ENCODE peak calls at places on chromosomes 4 and X, in nine cellular contexts. M is fibroblast of lung, B is GM20000, X is Calu3, Y is BE2C, V is ovary, J is heart right ventricle, H is tibial artery, G is GM12878. P is an unnamed sample.

GRCh38 chr4:8261851-8262535 is 7.6 kb upstream of the HTRA3 start:
- DNase-seq in M (peak; percentile 44), B (no peak), X (no peak), Y (no peak), V (no peak), J (no peak), H (no peak), G (no peak), P (no peak)

GRCh38 chr4:92121099-92121498 is 182.7 kb upstream of the GRID2 start:
- DNase-seq in M (peak; percentile 75), B (no peak), X (no peak), Y (no peak), V (no peak), J (peak; percentile 5), H (no peak), G (no peak), P (no peak)

GRCh38 chr4:103853627-103854026 is 133.8 kb upstream of the TACR3 start:
- DNase-seq in M (no peak), B (no peak), X (no peak), Y (no peak), V (no peak), J (no peak), H (no peak), G (no peak), P (no peak)

GRCh38 chrX:40912166-40912565 is 173.1 kb upstream of the USP9X start:
- DNase-seq in M (no peak), B (no peak), X (no peak), Y (peak; percentile 40), V (no peak), J (no peak), H (no peak), G (no peak), P (no peak)

GRCh38 chrX:101595739-101596419 is 21.9 kb downstream of the ARMCX6 start:
- DNase-seq in M (peak; percentile 83), B (peak; percentile 61), X (peak; percentile 64), Y (peak; percentile 20), V (peak; percentile 30), J (peak; percentile 49), H (no peak), G (peak; percentile 62), P (no peak)

GRCh38 chr4:153564630-153565525 is 98.7 kb downstream of the TMEM131L start:
- DNase-seq in M (peak; percentile 40), B (no peak), X (no peak), Y (peak; percentile 66), V (no peak), J (no peak), H (no peak), G (no peak), P (no peak)

GRCh38 chr4:10080874-10081606 is 35.6 kb downstream of the WDR1 start:
- DNase-seq in M (no peak), B (no peak), X (no peak), Y (no peak), V (peak; percentile 15), J (no peak), H (peak; percentile 11), G (no peak), P (no peak)

GRCh38 chr4:4761128-4761991 is 98.1 kb upstream of the MSX1 start:
- DNase-seq in M (no peak), B (no peak), X (no peak), Y (no peak), V (no peak), J (no peak), H (no peak), G (no peak), P (no peak)

GRCh38 chr4:145736241-145736831 is 56.4 kb downstream of the C4orf51 start:
- DNase-seq in M (peak; percentile 64), B (no peak), X (no peak), Y (no peak), V (peak; percentile 30), J (peak; percentile 81), H (peak; percentile 74), G (no peak), P (no peak)

GRCh38 chr4:145178740-145179139 is 1.6 kb downstream of the OTUD4 start:
- DNase-seq in M (no peak), B (peak; percentile 42), X (no peak), Y (no peak), V (no peak), J (no peak), H (no peak), G (no peak), P (no peak)

GRCh38 chrX:40504801-40505605 is 75.8 kb upstream of the ATP6AP2 start:
- DNase-seq in M (peak; percentile 46), B (peak; percentile 3), X (no peak), Y (no peak), V (no peak), J (no peak), H (no peak), G (peak; percentile 3), P (no peak)

GRCh38 chrX:125293792-125294780 is 25.6 kb upstream of the TEX13C start:
- DNase-seq in M (no peak), B (no peak), X (no peak), Y (no peak), V (no peak), J (no peak), H (no peak), G (no peak), P (no peak)

GRCh38 chrX:85052636-85053343 is 49.1 kb downstream of the APOOL start:
- DNase-seq in M (peak; percentile 81), B (no peak), X (no peak), Y (no peak), V (no peak), J (no peak), H (no peak), G (no peak), P (no peak)

GRCh38 chr4:22984390-22984789 is 291.7 kb downstream of the GBA3 start:
- DNase-seq in M (no peak), B (no peak), X (no peak), Y (no peak), V (no peak), J (no peak), H (no peak), G (no peak), P (no peak)

GRCh38 chrX:34377645-34378044 is 245.5 kb upstream of the FAM47A start:
- DNase-seq in M (no peak), B (no peak), X (no peak), Y (no peak), V (no peak), J (no peak), H (no peak), G (no peak), P (no peak)

GRCh38 chr4:109873791-109874514 is 26.0 kb downstream of the LRIT3 start:
- DNase-seq in M (peak; percentile 69), B (no peak), X (no peak), Y (no peak), V (no peak), J (no peak), H (no peak), G (no peak), P (no peak)

GRCh38 chr4:156053174-156053573 is 99.5 kb upstream of the CTSO start:
- DNase-seq in M (no peak), B (no peak), X (no peak), Y (no peak), V (no peak), J (no peak), H (no peak), G (no peak), P (no peak)

GRCh38 chrX:10077425-10078188 is 79.2 kb upstream of the CLCN4 start:
- DNase-seq in M (peak; percentile 37), B (no peak), X (no peak), Y (no peak), V (no peak), J (no peak), H (no peak), G (no peak), P (no peak)

DNA sequence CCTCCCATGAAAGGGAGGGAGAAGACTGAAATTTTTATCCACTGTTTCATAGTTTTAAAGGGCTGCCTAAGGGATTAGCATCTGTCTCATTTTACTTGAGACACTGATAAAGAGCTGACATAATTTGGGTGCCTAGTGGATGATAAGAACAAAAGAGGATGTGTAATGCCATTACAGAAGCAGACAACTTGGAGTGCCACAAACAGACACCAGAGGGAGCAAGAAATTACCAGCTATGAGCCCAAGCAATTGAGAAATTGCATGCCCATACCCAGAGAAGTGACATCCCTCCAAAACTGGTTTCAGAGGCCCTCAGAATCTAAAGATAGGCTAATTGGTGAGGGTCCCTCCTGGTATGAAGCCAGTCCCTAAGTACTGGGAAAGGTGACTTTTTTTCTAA is 38.5 kb upstream of the POU3F4 start:
- DNase-seq in M (no peak), B (peak; percentile 9), X (peak; percentile 1), Y (no peak), V (no peak), J (no peak), H (no peak), G (no peak), P (no peak)
- TF ChIP-seq CTCF in M (no peak), B (peak; percentile 4), X (no peak), Y (peak; percentile 29), V (no peak), J (no peak), H (no peak), G (peak; percentile 57), P (peak; percentile 20)

GRCh38 chr4:184825394-184826314 is at the start of gene ACSL1:
- DNase-seq in M (peak; percentile 66), B (peak; percentile 98), X (peak; percentile 68), Y (peak; percentile 85), V (peak; percentile 78), J (peak; percentile 81), H (peak; percentile 85), G (no peak), P (peak; percentile 76)
- TF ChIP-seq CTCF in M (no peak), B (no peak), X (no peak), Y (no peak), V (peak; percentile 15), J (no peak), H (no peak), G (peak; percentile 4), P (no peak)

DNA sequence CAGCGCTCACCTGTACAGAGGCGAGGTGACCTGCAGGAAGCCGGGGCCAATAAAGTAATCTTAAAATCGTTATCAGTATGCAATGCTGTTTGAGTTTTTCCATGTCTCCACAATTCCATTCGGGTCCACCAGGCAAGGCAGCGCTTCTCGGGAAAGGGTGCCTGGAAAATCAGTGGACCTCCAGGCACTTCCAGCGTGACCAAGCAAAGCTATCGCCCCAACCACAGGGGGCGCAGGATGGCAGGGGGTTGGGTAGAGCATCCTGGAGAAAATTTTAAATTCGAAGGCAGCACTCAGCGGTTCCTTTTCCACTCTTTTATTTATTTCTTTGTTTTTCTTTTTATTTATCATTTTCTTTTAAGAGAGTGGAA is 5.4 kb upstream of the SOX3 start:
- DNase-seq in M (no peak), B (no peak), X (no peak), Y (no peak), V (no peak), J (no peak), H (no peak), G (no peak), P (no peak)
- TF ChIP-seq CTCF in M (no peak), B (no peak), X (no peak), Y (no peak), V (no peak), J (no peak), H (no peak), G (no peak), P (no peak)

GRCh38 chr4:74800310-74800709 is 6.0 kb upstream of the BTC start:
- DNase-seq in M (no peak), B (no peak), X (no peak), Y (no peak), V (no peak), J (no peak), H (no peak), G (no peak), P (no peak)

DNA sequence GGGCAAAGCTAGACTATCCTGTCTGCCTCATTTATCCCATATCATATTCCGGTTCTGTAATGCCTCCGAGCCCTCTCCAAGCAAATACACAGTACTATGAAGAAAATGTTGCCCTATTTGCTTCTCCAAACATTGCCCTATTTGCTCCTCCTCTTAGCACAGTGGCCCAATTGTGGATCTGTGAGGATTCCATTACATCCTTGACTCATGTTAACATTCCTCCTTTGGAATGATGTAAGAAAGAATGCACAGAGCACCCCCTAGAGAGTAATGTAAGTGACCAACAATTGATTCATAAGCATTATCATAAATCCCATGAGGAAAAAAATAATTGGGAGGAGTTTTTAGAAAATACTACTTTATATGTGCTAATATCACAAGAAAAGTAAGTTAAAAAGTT is 11.3 kb upstream of the BTC start:
- DNase-seq in M (peak; percentile 57), B (no peak), X (peak; percentile 10), Y (no peak), V (no peak), J (no peak), H (no peak), G (no peak), P (no peak)
- TF ChIP-seq CTCF in M (no peak), B (no peak), X (no peak), Y (no peak), V (no peak), J (no peak), H (no peak), G (no peak), P (no peak)